ENCODE peak calls at places on chromosomes 6 and 20, in eight cellular contexts. Z, E, X, U, M, V, C and W are unnamed samples.

GRCh38 chr20:63223121-63223825 is 7.3 kb upstream of the YTHDF1 start:
- DNase-seq in U (peak), E (peak), C (no peak), M (no peak), X (peak), Z (no peak), V (no peak), W (peak)

GRCh38 chr6:166722779-166723178 is 95.7 kb upstream of the RPS6KA2 start:
- DNase-seq in V (no peak), U (no peak), M (no peak), Z (no peak), C (no peak), E (no peak), X (no peak), W (no peak)

GRCh38 chr6:110066091-110066490 is 88.0 kb downstream of the GPR6 start:
- DNase-seq in V (no peak), E (no peak), C (no peak), U (no peak), M (no peak), Z (no peak), X (no peak), W (no peak)

GRCh38 chr6:116439572-116439971 is 21.6 kb upstream of the CALHM6 start:
- DNase-seq in V (no peak), U (no peak), C (no peak), Z (no peak), E (no peak), X (no peak), M (no peak), W (peak)

GRCh38 chr20:59831024-59831900 is 102.2 kb downstream of the SYCP2 start:
- DNase-seq in X (no peak), E (peak), V (no peak), M (peak), Z (no peak), U (no peak), C (no peak), W (no peak)

GRCh38 chr20:37522258-37523011 is 1.4 kb downstream of the NNAT start:
- DNase-seq in M (peak), Z (peak), X (no peak), C (no peak), E (no peak), U (no peak), V (no peak), W (peak)

GRCh38 chr6:100257661-100258395 is 206.9 kb downstream of the SIM1 start:
- DNase-seq in M (no peak), C (no peak), V (no peak), X (no peak), E (peak), U (no peak), Z (peak), W (peak)

GRCh38 chr6:42108071-42108470 is 34.3 kb downstream of the C6orf132 start:
- DNase-seq in V (no peak), C (no peak), X (no peak), Z (no peak), U (no peak), M (no peak), E (no peak), W (no peak)

GRCh38 chr6:154012852-154013251 is 26.2 kb upstream of the OPRM1 start:
- DNase-seq in V (no peak), E (no peak), M (no peak), X (no peak), Z (no peak), U (no peak), C (no peak), W (no peak)

GRCh38 chr20:17940447-17940971 is 28.1 kb downstream of the SNX5 start:
- DNase-seq in X (no peak), C (no peak), Z (no peak), V (no peak), U (no peak), E (no peak), M (no peak), W (peak)

GRCh38 chr6:164396071-164397047 is 913.0 kb downstream of the C6orf118 start:
- DNase-seq in E (no peak), V (no peak), U (no peak), C (no peak), Z (peak), M (no peak), X (no peak), W (peak)

GRCh38 chr6:132830236-132830799 is 15.9 kb downstream of the RPS12 start:
- DNase-seq in C (no peak), Z (peak), M (no peak), X (no peak), U (no peak), E (peak), V (no peak), W (peak)

GRCh38 chr20:31674895-31675827 is 37.4 kb downstream of the COX4I2 start:
- DNase-seq in C (peak), Z (no peak), E (peak), U (peak), X (no peak), V (no peak), M (peak), W (peak)

GRCh38 chr6:109381747-109382575 is at the start of gene CD164:
- DNase-seq in U (peak), C (peak), V (peak), E (peak), M (peak), Z (peak), X (peak), W (peak)

GRCh38 chr6:20069130-20069529 is 143.1 kb downstream of the MBOAT1 start:
- DNase-seq in X (no peak), E (no peak), Z (peak), V (no peak), U (no peak), M (no peak), C (no peak), W (no peak)

GRCh38 chr6:20696676-20697075 is 162.4 kb downstream of the CDKAL1 start:
- DNase-seq in E (no peak), U (no peak), V (no peak), C (no peak), M (no peak), X (no peak), Z (no peak), W (peak)

GRCh38 chr6:63724721-63725120 is 89.1 kb downstream of the PHF3 start:
- DNase-seq in E (no peak), C (no peak), U (no peak), Z (no peak), V (no peak), M (no peak), X (no peak), W (no peak)

GRCh38 chr6:79250107-79250514 is 15.6 kb upstream of the HMGN3 start:
- DNase-seq in Z (no peak), C (no peak), U (no peak), V (no peak), X (no peak), M (no peak), E (peak), W (no peak)

GRCh38 chr6:20427856-20428255 is 26.2 kb downstream of the E2F3 start:
- DNase-seq in U (no peak), E (peak), M (no peak), Z (no peak), C (no peak), V (no peak), X (no peak), W (no peak)

GRCh38 chr6:128519132-128519930 is 1.1 kb downstream of the PTPRK start:
- DNase-seq in V (peak), C (peak), U (peak), Z (peak), X (peak), M (peak), E (peak), W (peak)

GRCh38 chr6:135144678-135145508 is 36.2 kb upstream of the MYB start:
- DNase-seq in V (no peak), X (no peak), U (no peak), M (no peak), E (peak), Z (no peak), C (no peak), W (peak)

GRCh38 chr20:40945754-40946451 is 82.7 kb upstream of the TOP1 start:
- DNase-seq in M (peak), E (peak), U (no peak), V (no peak), X (peak), Z (peak), C (peak), W (peak)

GRCh38 chr6:14797875-14798593 is 447.8 kb upstream of the JARID2 start:
- DNase-seq in E (no peak), U (no peak), Z (no peak), C (no peak), X (no peak), M (no peak), V (no peak), W (no peak)

GRCh38 chr6:127900935-127901334 is at the start of gene THEMIS:
- DNase-seq in M (no peak), Z (no peak), V (no peak), E (no peak), X (no peak), U (peak), C (no peak), W (no peak)

GRCh38 chr6:28349892-28350737 is at the start of gene ZKSCAN3:
- DNase-seq in X (peak), Z (peak), U (peak), C (peak), M (peak), E (peak), V (peak), W (peak)